ENCODE peak calls at places on chromosome 9, in six cellular contexts. One of them, this sample, is unnamed.

GRCh38 chr9:121786998-121787422 is 135.6 kb downstream of the DAB2IP start:
- DNase-seq in CD8-positive, alpha-beta T cell: no peak
- DNase-seq in RWPE2: no peak
- DNase-seq in colonic mucosa: no peak
- DNase-seq in neural progenitor cell: peak; percentile 33
- DNase-seq in foreskin fibroblast: no peak
- DNase-seq in this sample: no peak

GRCh38 chr9:137307255-137308101 is 5.4 kb upstream of the NRARP start:
- DNase-seq in CD8-positive, alpha-beta T cell: no peak
- DNase-seq in RWPE2: no peak
- DNase-seq in colonic mucosa: peak; percentile 88
- DNase-seq in neural progenitor cell: peak; percentile 13
- DNase-seq in foreskin fibroblast: no peak
- DNase-seq in this sample: peak; percentile 80

GRCh38 chr9:79883073-79883645 is 311.4 kb downstream of the TLE4 start:
- DNase-seq in CD8-positive, alpha-beta T cell: peak; percentile 54
- DNase-seq in RWPE2: no peak
- DNase-seq in colonic mucosa: no peak
- DNase-seq in neural progenitor cell: no peak
- DNase-seq in foreskin fibroblast: no peak
- DNase-seq in this sample: peak; percentile 26

GRCh38 chr9:128910906-128911305 is 9.9 kb upstream of the PHYHD1 start:
- DNase-seq in CD8-positive, alpha-beta T cell: no peak
- DNase-seq in RWPE2: no peak
- DNase-seq in colonic mucosa: no peak
- DNase-seq in neural progenitor cell: no peak
- DNase-seq in foreskin fibroblast: no peak
- DNase-seq in this sample: no peak

GRCh38 chr9:23665635-23666034 is 160.4 kb downstream of the ELAVL2 start:
- DNase-seq in CD8-positive, alpha-beta T cell: no peak
- DNase-seq in RWPE2: no peak
- DNase-seq in colonic mucosa: no peak
- DNase-seq in neural progenitor cell: no peak
- DNase-seq in foreskin fibroblast: no peak
- DNase-seq in this sample: no peak

GRCh38 chr9:93261281-93261680 is 77.3 kb downstream of the WNK2 start:
- DNase-seq in CD8-positive, alpha-beta T cell: no peak
- DNase-seq in RWPE2: no peak
- DNase-seq in colonic mucosa: peak; percentile 25
- DNase-seq in neural progenitor cell: peak; percentile 33
- DNase-seq in foreskin fibroblast: no peak
- DNase-seq in this sample: no peak

GRCh38 chr9:136122425-136123383 is 4.0 kb upstream of the TMEM250 start:
- DNase-seq in CD8-positive, alpha-beta T cell: peak; percentile 72
- DNase-seq in RWPE2: no peak
- DNase-seq in colonic mucosa: peak; percentile 71
- DNase-seq in neural progenitor cell: peak; percentile 89
- DNase-seq in foreskin fibroblast: peak; percentile 45
- DNase-seq in this sample: peak; percentile 78

GRCh38 chr9:97555164-97555563 is 53.7 kb downstream of the TMOD1 start:
- DNase-seq in CD8-positive, alpha-beta T cell: no peak
- DNase-seq in RWPE2: no peak
- DNase-seq in colonic mucosa: no peak
- DNase-seq in neural progenitor cell: peak; percentile 63
- DNase-seq in foreskin fibroblast: no peak
- DNase-seq in this sample: no peak

GRCh38 chr9:137265496-137266161 is 10.5 kb downstream of the NELFB start:
- DNase-seq in CD8-positive, alpha-beta T cell: no peak
- DNase-seq in RWPE2: peak; percentile 62
- DNase-seq in colonic mucosa: no peak
- DNase-seq in neural progenitor cell: no peak
- DNase-seq in foreskin fibroblast: no peak
- DNase-seq in this sample: no peak

GRCh38 chr9:93951655-93952118 is 3.5 kb downstream of the BARX1 start:
- DNase-seq in CD8-positive, alpha-beta T cell: no peak
- DNase-seq in RWPE2: no peak
- DNase-seq in colonic mucosa: no peak
- DNase-seq in neural progenitor cell: peak; percentile 29
- DNase-seq in foreskin fibroblast: no peak
- DNase-seq in this sample: no peak

GRCh38 chr9:78871452-78872331 is 574.8 kb downstream of the PSAT1 start:
- DNase-seq in CD8-positive, alpha-beta T cell: no peak
- DNase-seq in RWPE2: no peak
- DNase-seq in colonic mucosa: no peak
- DNase-seq in neural progenitor cell: no peak
- DNase-seq in foreskin fibroblast: peak; percentile 84
- DNase-seq in this sample: no peak

GRCh38 chr9:124576751-124577150 is 69.6 kb upstream of the NR5A1 start:
- DNase-seq in CD8-positive, alpha-beta T cell: no peak
- DNase-seq in RWPE2: no peak
- DNase-seq in colonic mucosa: no peak
- DNase-seq in neural progenitor cell: no peak
- DNase-seq in foreskin fibroblast: no peak
- DNase-seq in this sample: no peak

GRCh38 chr9:110192531-110193326 is 15.2 kb downstream of the C9orf152 start:
- DNase-seq in CD8-positive, alpha-beta T cell: no peak
- DNase-seq in RWPE2: no peak
- DNase-seq in colonic mucosa: peak; percentile 35
- DNase-seq in neural progenitor cell: no peak
- DNase-seq in foreskin fibroblast: peak; percentile 77
- DNase-seq in this sample: no peak

GRCh38 chr9:129071526-129072131 is 9.3 kb upstream of the DOLPP1 start:
- DNase-seq in CD8-positive, alpha-beta T cell: no peak
- DNase-seq in RWPE2: no peak
- DNase-seq in colonic mucosa: no peak
- DNase-seq in neural progenitor cell: peak; percentile 45
- DNase-seq in foreskin fibroblast: no peak
- DNase-seq in this sample: peak; percentile 39

GRCh38 chr9:6805532-6805931 is 47.8 kb downstream of the KDM4C start:
- DNase-seq in CD8-positive, alpha-beta T cell: no peak
- DNase-seq in RWPE2: no peak
- DNase-seq in colonic mucosa: no peak
- DNase-seq in neural progenitor cell: no peak
- DNase-seq in foreskin fibroblast: peak; percentile 47
- DNase-seq in this sample: no peak

GRCh38 chr9:137461663-137462395 is 2.7 kb upstream of the NSMF start:
- DNase-seq in CD8-positive, alpha-beta T cell: peak; percentile 82
- DNase-seq in RWPE2: peak; percentile 67
- DNase-seq in colonic mucosa: no peak
- DNase-seq in neural progenitor cell: peak; percentile 93
- DNase-seq in foreskin fibroblast: peak; percentile 66
- DNase-seq in this sample: peak; percentile 76

GRCh38 chr9:134165357-134166315 is 1.3 kb upstream of the RNU6ATAC start:
- DNase-seq in CD8-positive, alpha-beta T cell: peak; percentile 18
- DNase-seq in RWPE2: no peak
- DNase-seq in colonic mucosa: no peak
- DNase-seq in neural progenitor cell: peak; percentile 40
- DNase-seq in foreskin fibroblast: no peak
- DNase-seq in this sample: peak; percentile 28

GRCh38 chr9:22146604-22147003 is 137.5 kb upstream of the CDKN2B start:
- DNase-seq in CD8-positive, alpha-beta T cell: no peak
- DNase-seq in RWPE2: no peak
- DNase-seq in colonic mucosa: no peak
- DNase-seq in neural progenitor cell: no peak
- DNase-seq in foreskin fibroblast: no peak
- DNase-seq in this sample: no peak

GRCh38 chr9:101485873-101486692 is 47.6 kb upstream of the RNF20 start:
- DNase-seq in CD8-positive, alpha-beta T cell: no peak
- DNase-seq in RWPE2: no peak
- DNase-seq in colonic mucosa: peak; percentile 72
- DNase-seq in neural progenitor cell: peak; percentile 68
- DNase-seq in foreskin fibroblast: peak; percentile 28
- DNase-seq in this sample: peak; percentile 67

GRCh38 chr9:21904776-21905175 is 89.4 kb downstream of the CDKN2A start:
- DNase-seq in CD8-positive, alpha-beta T cell: no peak
- DNase-seq in RWPE2: no peak
- DNase-seq in colonic mucosa: no peak
- DNase-seq in neural progenitor cell: peak; percentile 11
- DNase-seq in foreskin fibroblast: no peak
- DNase-seq in this sample: no peak

GRCh38 chr9:122827759-122828090 is 663 bp downstream of the PDCL start:
- DNase-seq in CD8-positive, alpha-beta T cell: no peak
- DNase-seq in RWPE2: no peak
- DNase-seq in colonic mucosa: no peak
- DNase-seq in neural progenitor cell: peak; percentile 68
- DNase-seq in foreskin fibroblast: no peak
- DNase-seq in this sample: no peak

GRCh38 chr9:97564291-97565175 is 63.1 kb downstream of the TMOD1 start:
- DNase-seq in CD8-positive, alpha-beta T cell: no peak
- DNase-seq in RWPE2: no peak
- DNase-seq in colonic mucosa: peak; percentile 48
- DNase-seq in neural progenitor cell: peak; percentile 38
- DNase-seq in foreskin fibroblast: peak; percentile 49
- DNase-seq in this sample: peak; percentile 21

GRCh38 chr9:130872511-130872910 is 24.1 kb downstream of the QRFP start:
- DNase-seq in CD8-positive, alpha-beta T cell: no peak
- DNase-seq in RWPE2: no peak
- DNase-seq in colonic mucosa: no peak
- DNase-seq in neural progenitor cell: no peak
- DNase-seq in foreskin fibroblast: no peak
- DNase-seq in this sample: no peak

GRCh38 chr9:111482656-111483418 is 1.3 kb downstream of the ECPAS start:
- DNase-seq in CD8-positive, alpha-beta T cell: peak; percentile 36
- DNase-seq in RWPE2: peak; percentile 76
- DNase-seq in colonic mucosa: peak; percentile 82
- DNase-seq in neural progenitor cell: peak; percentile 91
- DNase-seq in foreskin fibroblast: peak; percentile 62
- DNase-seq in this sample: peak; percentile 86
- H3K4me3 ChIP-seq in CD8-positive, alpha-beta T cell: peak overlapping the region; percentile 99
- H3K4me3 ChIP-seq in RWPE2: peak overlapping the region; percentile 90
- H3K4me3 ChIP-seq in colonic mucosa: peak overlapping the region; percentile 92
- H3K4me3 ChIP-seq in neural progenitor cell: peak overlapping the region; percentile 99
- H3K4me3 ChIP-seq in foreskin fibroblast: peak overlapping the region; percentile 95
- H3K4me3 ChIP-seq in this sample: peak overlapping the region; percentile 63

GRCh38 chr9:37372839-37373238 is 49.7 kb upstream of the GRHPR start:
- DNase-seq in CD8-positive, alpha-beta T cell: no peak
- DNase-seq in RWPE2: no peak
- DNase-seq in colonic mucosa: no peak
- DNase-seq in neural progenitor cell: no peak
- DNase-seq in foreskin fibroblast: no peak
- DNase-seq in this sample: no peak

GRCh38 chr9:37370282-37370681 is 52.2 kb upstream of the GRHPR start:
- DNase-seq in CD8-positive, alpha-beta T cell: no peak
- DNase-seq in RWPE2: no peak
- DNase-seq in colonic mucosa: no peak
- DNase-seq in neural progenitor cell: no peak
- DNase-seq in foreskin fibroblast: no peak
- DNase-seq in this sample: no peak

GRCh38 chr9:37370968-37371563 is 51.4 kb upstream of the GRHPR start:
- DNase-seq in CD8-positive, alpha-beta T cell: no peak
- DNase-seq in RWPE2: no peak
- DNase-seq in colonic mucosa: no peak
- DNase-seq in neural progenitor cell: no peak
- DNase-seq in foreskin fibroblast: no peak
- DNase-seq in this sample: no peak

GRCh38 chr9:37371565-37372464 is 50.7 kb upstream of the GRHPR start:
- DNase-seq in CD8-positive, alpha-beta T cell: no peak
- DNase-seq in RWPE2: no peak
- DNase-seq in colonic mucosa: no peak
- DNase-seq in neural progenitor cell: no peak
- DNase-seq in foreskin fibroblast: no peak
- DNase-seq in this sample: no peak

DNA sequence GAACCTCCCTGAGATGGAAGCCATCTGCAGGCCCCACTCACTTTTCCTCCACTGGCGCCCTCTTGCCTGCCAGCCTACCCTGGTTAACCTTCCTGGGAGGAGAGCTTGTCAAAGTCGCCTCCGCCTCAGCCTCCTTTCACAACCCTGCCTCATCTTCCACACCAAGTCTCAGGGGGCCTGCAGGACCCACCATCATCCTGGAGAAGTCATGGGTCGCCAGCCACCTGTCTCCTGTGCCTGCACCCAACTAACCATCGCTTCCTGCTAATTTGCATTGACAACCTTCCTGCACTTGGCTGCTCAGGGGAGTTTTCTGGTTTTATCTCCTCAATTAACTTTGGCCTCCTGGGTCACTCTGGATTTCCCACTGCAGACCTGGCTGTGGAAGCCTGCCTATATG is 52.8 kb upstream of the GRHPR start:
- DNase-seq in CD8-positive, alpha-beta T cell: no peak
- DNase-seq in RWPE2: no peak
- DNase-seq in colonic mucosa: no peak
- DNase-seq in neural progenitor cell: no peak
- DNase-seq in foreskin fibroblast: no peak
- DNase-seq in this sample: no peak
- H3K4me3 ChIP-seq in CD8-positive, alpha-beta T cell: no peak overlapping the region
- H3K4me3 ChIP-seq in RWPE2: no peak overlapping the region
- H3K4me3 ChIP-seq in colonic mucosa: no peak overlapping the region
- H3K4me3 ChIP-seq in neural progenitor cell: no peak overlapping the region
- H3K4me3 ChIP-seq in foreskin fibroblast: no peak overlapping the region
- H3K4me3 ChIP-seq in this sample: no peak overlapping the region

GRCh38 chr9:14097666-14098065 is 216.3 kb downstream of the NFIB start:
- DNase-seq in CD8-positive, alpha-beta T cell: no peak
- DNase-seq in RWPE2: no peak
- DNase-seq in colonic mucosa: no peak
- DNase-seq in neural progenitor cell: no peak
- DNase-seq in foreskin fibroblast: no peak
- DNase-seq in this sample: no peak

GRCh38 chr9:14096182-14096922 is 217.6 kb downstream of the NFIB start:
- DNase-seq in CD8-positive, alpha-beta T cell: no peak
- DNase-seq in RWPE2: no peak
- DNase-seq in colonic mucosa: no peak
- DNase-seq in neural progenitor cell: peak; percentile 36
- DNase-seq in foreskin fibroblast: no peak
- DNase-seq in this sample: no peak

GRCh38 chr9:14095272-14095671 is 218.7 kb downstream of the NFIB start:
- DNase-seq in CD8-positive, alpha-beta T cell: no peak
- DNase-seq in RWPE2: no peak
- DNase-seq in colonic mucosa: no peak
- DNase-seq in neural progenitor cell: no peak
- DNase-seq in foreskin fibroblast: no peak
- DNase-seq in this sample: no peak

GRCh38 chr9:14098102-14098501 is 215.8 kb downstream of the NFIB start:
- DNase-seq in CD8-positive, alpha-beta T cell: no peak
- DNase-seq in RWPE2: no peak
- DNase-seq in colonic mucosa: no peak
- DNase-seq in neural progenitor cell: no peak
- DNase-seq in foreskin fibroblast: no peak
- DNase-seq in this sample: no peak

GRCh38 chr9:14097215-14097614 is 216.7 kb downstream of the NFIB start:
- DNase-seq in CD8-positive, alpha-beta T cell: no peak
- DNase-seq in RWPE2: no peak
- DNase-seq in colonic mucosa: no peak
- DNase-seq in neural progenitor cell: no peak
- DNase-seq in foreskin fibroblast: no peak
- DNase-seq in this sample: no peak
- H3K4me3 ChIP-seq in CD8-positive, alpha-beta T cell: no peak overlapping the region
- H3K4me3 ChIP-seq in RWPE2: no peak overlapping the region
- H3K4me3 ChIP-seq in colonic mucosa: no peak overlapping the region
- H3K4me3 ChIP-seq in neural progenitor cell: no peak overlapping the region
- H3K4me3 ChIP-seq in foreskin fibroblast: no peak overlapping the region
- H3K4me3 ChIP-seq in this sample: no peak overlapping the region

DNA sequence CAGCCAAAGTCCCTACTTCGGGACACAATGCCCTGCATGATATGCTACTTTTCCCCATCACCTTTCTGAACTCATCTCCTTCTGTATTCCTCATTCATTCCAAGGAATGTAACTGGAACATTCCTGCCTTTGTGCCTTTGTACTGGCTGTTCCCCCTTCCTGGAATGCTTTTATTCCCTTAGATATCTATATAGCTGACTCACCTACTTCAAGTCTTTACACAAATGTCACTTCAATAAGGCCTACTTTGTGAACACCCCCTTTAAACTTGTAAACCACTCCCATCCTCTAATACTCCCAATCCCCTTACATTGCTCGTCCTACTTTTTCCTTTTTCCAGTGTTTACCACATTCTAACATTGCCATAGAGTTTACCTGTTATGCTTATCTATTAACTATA is 2.4 kb downstream of the NOL6 start:
- DNase-seq in CD8-positive, alpha-beta T cell: no peak
- DNase-seq in RWPE2: no peak
- DNase-seq in colonic mucosa: no peak
- DNase-seq in neural progenitor cell: no peak
- DNase-seq in foreskin fibroblast: no peak
- DNase-seq in this sample: no peak
- H3K4me3 ChIP-seq in CD8-positive, alpha-beta T cell: no peak overlapping the region
- H3K4me3 ChIP-seq in RWPE2: no peak overlapping the region
- H3K4me3 ChIP-seq in colonic mucosa: no peak overlapping the region
- H3K4me3 ChIP-seq in neural progenitor cell: no peak overlapping the region
- H3K4me3 ChIP-seq in foreskin fibroblast: no peak overlapping the region
- H3K4me3 ChIP-seq in this sample: no peak overlapping the region

This sample was measured in transverse colon.